ENCODE peak calls at places on chromosome 21, in eight cellular contexts. One of them, this sample, is unnamed.

GRCh38 chr21:33478858-33479678 is 706 bp downstream of the TMEM50B start:
- DNase-seq in GM23338: peak; percentile 71
- DNase-seq in H1: peak; percentile 67
- DNase-seq in endothelial cell of umbilical vein: peak; percentile 48
- DNase-seq in K562: peak; percentile 64
- DNase-seq in HepG2: peak; percentile 10
- DNase-seq in HCT116: no peak
- DNase-seq in GM12878: no peak
- DNase-seq in this sample: no peak

GRCh38 chr21:43270800-43271261 is 102.0 kb downstream of the CRYAA start:
- DNase-seq in GM23338: no peak
- DNase-seq in H1: no peak
- DNase-seq in endothelial cell of umbilical vein: no peak
- DNase-seq in K562: no peak
- DNase-seq in HepG2: no peak
- DNase-seq in HCT116: no peak
- DNase-seq in GM12878: no peak
- DNase-seq in this sample: no peak

GRCh38 chr21:26041441-26042180 is 129.0 kb downstream of the APP start:
- DNase-seq in GM23338: no peak
- DNase-seq in H1: no peak
- DNase-seq in endothelial cell of umbilical vein: no peak
- DNase-seq in K562: no peak
- DNase-seq in HepG2: no peak
- DNase-seq in HCT116: no peak
- DNase-seq in GM12878: no peak
- DNase-seq in this sample: no peak

GRCh38 chr21:26842976-26843911 is 2.0 kb downstream of the ADAMTS1 start:
- DNase-seq in GM23338: peak; percentile 83
- DNase-seq in H1: peak; percentile 81
- DNase-seq in endothelial cell of umbilical vein: peak; percentile 94
- DNase-seq in K562: no peak
- DNase-seq in HepG2: no peak
- DNase-seq in HCT116: no peak
- DNase-seq in GM12878: no peak
- DNase-seq in this sample: no peak

GRCh38 chr21:38433516-38433915 is 64.8 kb downstream of the ERG start:
- DNase-seq in GM23338: no peak
- DNase-seq in H1: no peak
- DNase-seq in endothelial cell of umbilical vein: no peak
- DNase-seq in K562: no peak
- DNase-seq in HepG2: no peak
- DNase-seq in HCT116: no peak
- DNase-seq in GM12878: no peak
- DNase-seq in this sample: no peak

GRCh38 chr21:32334980-32335471 is 36.4 kb downstream of the MRAP start:
- DNase-seq in GM23338: no peak
- DNase-seq in H1: no peak
- DNase-seq in endothelial cell of umbilical vein: no peak
- DNase-seq in K562: no peak
- DNase-seq in HepG2: no peak
- DNase-seq in HCT116: no peak
- DNase-seq in GM12878: no peak
- DNase-seq in this sample: no peak

GRCh38 chr21:36749935-36750578 is 51.1 kb downstream of the SIM2 start:
- DNase-seq in GM23338: peak; percentile 98
- DNase-seq in H1: peak; percentile 66
- DNase-seq in endothelial cell of umbilical vein: no peak
- DNase-seq in K562: no peak
- DNase-seq in HepG2: no peak
- DNase-seq in HCT116: no peak
- DNase-seq in GM12878: no peak
- DNase-seq in this sample: no peak

GRCh38 chr21:36888466-36888865 is 78.0 kb downstream of the HLCS start:
- DNase-seq in GM23338: no peak
- DNase-seq in H1: no peak
- DNase-seq in endothelial cell of umbilical vein: no peak
- DNase-seq in K562: peak; percentile 59
- DNase-seq in HepG2: no peak
- DNase-seq in HCT116: no peak
- DNase-seq in GM12878: no peak
- DNase-seq in this sample: no peak

GRCh38 chr21:36235058-36235582 is 78.5 kb downstream of the DOP1B start:
- DNase-seq in GM23338: no peak
- DNase-seq in H1: no peak
- DNase-seq in endothelial cell of umbilical vein: no peak
- DNase-seq in K562: no peak
- DNase-seq in HepG2: peak; percentile 95
- DNase-seq in HCT116: no peak
- DNase-seq in GM12878: no peak
- DNase-seq in this sample: no peak

GRCh38 chr21:26137379-26138060 is 33.0 kb downstream of the APP start:
- DNase-seq in GM23338: no peak
- DNase-seq in H1: no peak
- DNase-seq in endothelial cell of umbilical vein: no peak
- DNase-seq in K562: no peak
- DNase-seq in HepG2: no peak
- DNase-seq in HCT116: no peak
- DNase-seq in GM12878: no peak
- DNase-seq in this sample: no peak

GRCh38 chr21:36706951-36707762 is 8.2 kb downstream of the SIM2 start:
- DNase-seq in GM23338: peak; percentile 64
- DNase-seq in H1: peak; percentile 64
- DNase-seq in endothelial cell of umbilical vein: no peak
- DNase-seq in K562: peak; percentile 17
- DNase-seq in HepG2: no peak
- DNase-seq in HCT116: no peak
- DNase-seq in GM12878: no peak
- DNase-seq in this sample: no peak

GRCh38 chr21:33403128-33403785 is at the start of gene IFNGR2:
- DNase-seq in GM23338: peak; percentile 58
- DNase-seq in H1: peak; percentile 54
- DNase-seq in endothelial cell of umbilical vein: no peak
- DNase-seq in K562: peak; percentile 59
- DNase-seq in HepG2: no peak
- DNase-seq in HCT116: no peak
- DNase-seq in GM12878: no peak
- DNase-seq in this sample: no peak

GRCh38 chr21:16563795-16564194 is 834.0 kb downstream of the USP25 start:
- DNase-seq in GM23338: peak; percentile 84
- DNase-seq in H1: peak; percentile 51
- DNase-seq in endothelial cell of umbilical vein: peak; percentile 62
- DNase-seq in K562: no peak
- DNase-seq in HepG2: peak; percentile 51
- DNase-seq in HCT116: no peak
- DNase-seq in GM12878: no peak
- DNase-seq in this sample: no peak

GRCh38 chr21:36150192-36150711 is 6.4 kb upstream of the DOP1B start:
- DNase-seq in GM23338: no peak
- DNase-seq in H1: no peak
- DNase-seq in endothelial cell of umbilical vein: peak; percentile 40
- DNase-seq in K562: peak; percentile 43
- DNase-seq in HepG2: no peak
- DNase-seq in HCT116: no peak
- DNase-seq in GM12878: peak; percentile 42
- DNase-seq in this sample: no peak

GRCh38 chr21:38159355-38159754 is 97.4 kb upstream of the KCNJ15 start:
- DNase-seq in GM23338: peak; percentile 89
- DNase-seq in H1: peak; percentile 72
- DNase-seq in endothelial cell of umbilical vein: peak; percentile 81
- DNase-seq in K562: peak; percentile 83
- DNase-seq in HepG2: peak; percentile 53
- DNase-seq in HCT116: peak; percentile 28
- DNase-seq in GM12878: peak; percentile 19
- DNase-seq in this sample: peak; percentile 40

GRCh38 chr21:28684351-28684750 is 308.3 kb downstream of the LTN1 start:
- DNase-seq in GM23338: no peak
- DNase-seq in H1: no peak
- DNase-seq in endothelial cell of umbilical vein: no peak
- DNase-seq in K562: no peak
- DNase-seq in HepG2: no peak
- DNase-seq in HCT116: no peak
- DNase-seq in GM12878: no peak
- DNase-seq in this sample: no peak

GRCh38 chr21:17455451-17455850 is 57.4 kb upstream of the CXADR start:
- DNase-seq in GM23338: no peak
- DNase-seq in H1: no peak
- DNase-seq in endothelial cell of umbilical vein: no peak
- DNase-seq in K562: no peak
- DNase-seq in HepG2: peak; percentile 72
- DNase-seq in HCT116: no peak
- DNase-seq in GM12878: no peak
- DNase-seq in this sample: no peak

GRCh38 chr21:44461005-44461404 is 5.7 kb downstream of the LRRC3 start:
- DNase-seq in GM23338: no peak
- DNase-seq in H1: no peak
- DNase-seq in endothelial cell of umbilical vein: no peak
- DNase-seq in K562: no peak
- DNase-seq in HepG2: no peak
- DNase-seq in HCT116: no peak
- DNase-seq in GM12878: no peak
- DNase-seq in this sample: no peak
- TF ChIP-seq POLR2AphosphoS5 in GM23338: no peak
- TF ChIP-seq POLR2AphosphoS5 in H1: no peak
- TF ChIP-seq POLR2AphosphoS5 in endothelial cell of umbilical vein: no peak
- TF ChIP-seq POLR2AphosphoS5 in K562: no peak
- TF ChIP-seq POLR2AphosphoS5 in HepG2: no peak
- TF ChIP-seq POLR2AphosphoS5 in HCT116: no peak
- TF ChIP-seq POLR2AphosphoS5 in GM12878: no peak
- TF ChIP-seq POLR2AphosphoS5 in this sample: no peak

GRCh38 chr21:40846566-40847411 is at the start of gene DSCAM:
- DNase-seq in GM23338: peak; percentile 41
- DNase-seq in H1: peak; percentile 70
- DNase-seq in endothelial cell of umbilical vein: no peak
- DNase-seq in K562: no peak
- DNase-seq in HepG2: no peak
- DNase-seq in HCT116: no peak
- DNase-seq in GM12878: no peak
- DNase-seq in this sample: no peak

GRCh38 chr21:40842197-40842552 is 4.8 kb downstream of the DSCAM start:
- DNase-seq in GM23338: no peak
- DNase-seq in H1: no peak
- DNase-seq in endothelial cell of umbilical vein: no peak
- DNase-seq in K562: no peak
- DNase-seq in HepG2: no peak
- DNase-seq in HCT116: no peak
- DNase-seq in GM12878: no peak
- DNase-seq in this sample: no peak

GRCh38 chr21:40846057-40846456 is 901 bp downstream of the DSCAM start:
- DNase-seq in GM23338: no peak
- DNase-seq in H1: no peak
- DNase-seq in endothelial cell of umbilical vein: no peak
- DNase-seq in K562: no peak
- DNase-seq in HepG2: no peak
- DNase-seq in HCT116: no peak
- DNase-seq in GM12878: no peak
- DNase-seq in this sample: no peak

GRCh38 chr21:40845621-40846020 is 1.3 kb downstream of the DSCAM start:
- DNase-seq in GM23338: no peak
- DNase-seq in H1: no peak
- DNase-seq in endothelial cell of umbilical vein: no peak
- DNase-seq in K562: no peak
- DNase-seq in HepG2: no peak
- DNase-seq in HCT116: no peak
- DNase-seq in GM12878: no peak
- DNase-seq in this sample: no peak

GRCh38 chr21:40844935-40845334 is 2.0 kb downstream of the DSCAM start:
- DNase-seq in GM23338: no peak
- DNase-seq in H1: no peak
- DNase-seq in endothelial cell of umbilical vein: no peak
- DNase-seq in K562: no peak
- DNase-seq in HepG2: no peak
- DNase-seq in HCT116: no peak
- DNase-seq in GM12878: no peak
- DNase-seq in this sample: no peak
- H3K27ac ChIP-seq in GM23338: no peak overlapping the region
- H3K27ac ChIP-seq in H1: no peak overlapping the region
- H3K27ac ChIP-seq in endothelial cell of umbilical vein: no peak overlapping the region
- H3K27ac ChIP-seq in K562: no peak overlapping the region
- H3K27ac ChIP-seq in HepG2: no peak overlapping the region
- H3K27ac ChIP-seq in HCT116: no peak overlapping the region
- H3K27ac ChIP-seq in GM12878: no peak overlapping the region
- H3K27ac ChIP-seq in this sample: no peak overlapping the region

GRCh38 chr21:41236361-41236973 is 68.5 kb downstream of the BACE2 start:
- DNase-seq in GM23338: no peak
- DNase-seq in H1: no peak
- DNase-seq in endothelial cell of umbilical vein: no peak
- DNase-seq in K562: no peak
- DNase-seq in HepG2: no peak
- DNase-seq in HCT116: no peak
- DNase-seq in GM12878: no peak
- DNase-seq in this sample: no peak
- TF ChIP-seq EZH2 in GM23338: no peak
- TF ChIP-seq EZH2 in H1: no peak
- TF ChIP-seq EZH2 in endothelial cell of umbilical vein: no peak
- TF ChIP-seq EZH2 in K562: no peak
- TF ChIP-seq EZH2 in HepG2: no peak
- TF ChIP-seq EZH2 in HCT116: no peak
- TF ChIP-seq EZH2 in GM12878: no peak
- TF ChIP-seq EZH2 in this sample: no peak

DNA sequence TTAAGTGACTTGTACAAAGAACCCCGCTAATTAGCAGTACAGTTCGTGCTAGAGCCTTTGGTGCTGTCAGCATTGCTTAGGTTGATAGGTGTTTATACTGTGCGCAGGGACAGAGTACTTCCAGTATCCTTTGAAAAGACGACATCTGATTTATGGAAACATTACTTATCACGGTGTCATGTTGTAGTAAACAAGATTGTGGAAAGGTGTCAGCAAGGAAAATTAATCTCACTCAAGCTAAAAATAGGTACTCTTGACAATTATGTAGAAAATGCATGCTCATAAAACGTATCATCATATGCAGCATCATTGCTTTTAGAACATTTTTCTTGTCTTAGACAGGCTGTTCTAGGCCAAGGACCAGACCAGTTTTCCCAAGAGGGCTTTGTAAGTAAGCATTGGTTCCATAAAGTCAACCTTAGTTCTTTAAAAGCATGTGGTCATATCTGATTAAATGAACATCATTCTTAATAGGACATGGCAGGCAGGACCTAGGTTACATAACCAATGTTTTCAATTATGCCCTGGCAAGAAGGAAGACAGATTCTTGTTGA is 33.0 kb downstream of the SH3BGR start:
- DNase-seq in GM23338: no peak
- DNase-seq in H1: no peak
- DNase-seq in endothelial cell of umbilical vein: no peak
- DNase-seq in K562: no peak
- DNase-seq in HepG2: no peak
- DNase-seq in HCT116: no peak
- DNase-seq in GM12878: no peak
- DNase-seq in this sample: no peak
- TF ChIP-seq POLR2AphosphoS5 in GM23338: no peak
- TF ChIP-seq POLR2AphosphoS5 in H1: no peak
- TF ChIP-seq POLR2AphosphoS5 in endothelial cell of umbilical vein: no peak
- TF ChIP-seq POLR2AphosphoS5 in K562: no peak
- TF ChIP-seq POLR2AphosphoS5 in HepG2: no peak
- TF ChIP-seq POLR2AphosphoS5 in HCT116: no peak
- TF ChIP-seq POLR2AphosphoS5 in GM12878: no peak
- TF ChIP-seq POLR2AphosphoS5 in this sample: no peak

GRCh38 chr21:14918542-14918941 is 146.3 kb downstream of the NRIP1 start:
- DNase-seq in GM23338: no peak
- DNase-seq in H1: no peak
- DNase-seq in endothelial cell of umbilical vein: no peak
- DNase-seq in K562: peak; percentile 11
- DNase-seq in HepG2: no peak
- DNase-seq in HCT116: no peak
- DNase-seq in GM12878: no peak
- DNase-seq in this sample: no peak
- H3K27ac ChIP-seq in GM23338: no peak overlapping the region
- H3K27ac ChIP-seq in H1: no peak overlapping the region
- H3K27ac ChIP-seq in endothelial cell of umbilical vein: no peak overlapping the region
- H3K27ac ChIP-seq in K562: no peak overlapping the region
- H3K27ac ChIP-seq in HepG2: no peak overlapping the region
- H3K27ac ChIP-seq in HCT116: no peak overlapping the region
- H3K27ac ChIP-seq in GM12878: no peak overlapping the region
- H3K27ac ChIP-seq in this sample: no peak overlapping the region